ENCODE peak calls at places on chromosomes 12 and 14, in five cellular contexts. X is GM20000, B is gastrocnemius medialis, H is fibroblast of pulmonary artery, T is HFF-Myc. P is an unnamed sample.

GRCh38 chr14:105420976-105421674 is 1.5 kb downstream of the MTA1 start:
- DNase-seq in X (no peak), B (no peak), H (no peak), T (no peak), P (no peak)

GRCh38 chr12:129202109-129202814 is 349.0 kb downstream of the GLT1D1 start:
- DNase-seq in X (no peak), B (no peak), H (no peak), T (no peak), P (no peak)

GRCh38 chr14:97626088-97626487 is 828.9 kb downstream of the VRK1 start:
- DNase-seq in X (no peak), B (no peak), H (no peak), T (no peak), P (no peak)

GRCh38 chr14:100025111-100025510 is 40.1 kb upstream of the EVL start:
- DNase-seq in X (peak; percentile 52), B (peak; percentile 21), H (peak; percentile 50), T (no peak), P (peak; percentile 52)

GRCh38 chr14:92451755-92452154 is 61.8 kb upstream of the RIN3 start:
- DNase-seq in X (no peak), B (no peak), H (no peak), T (no peak), P (no peak)

GRCh38 chr14:97246648-97247047 is 449.5 kb downstream of the VRK1 start:
- DNase-seq in X (no peak), B (no peak), H (no peak), T (no peak), P (no peak)

GRCh38 chr14:22220427-22220826 is 368.6 kb downstream of the DAD1 start:
- DNase-seq in X (no peak), B (no peak), H (peak; percentile 18), T (no peak), P (peak; percentile 52)

GRCh38 chr14:65772901-65773574 is 360.5 kb downstream of the FUT8 start:
- DNase-seq in X (no peak), B (no peak), H (no peak), T (no peak), P (no peak)

GRCh38 chr12:50268482-50268881 is 14.8 kb downstream of the LIMA1 start:
- DNase-seq in X (no peak), B (no peak), H (no peak), T (no peak), P (no peak)

GRCh38 chr14:24338843-24339242 is 948 bp downstream of the RIPK3 start:
- DNase-seq in X (no peak), B (no peak), H (no peak), T (no peak), P (no peak)

GRCh38 chr14:46384611-46385010 is 267.0 kb downstream of the RPL10L start:
- DNase-seq in X (no peak), B (no peak), H (no peak), T (no peak), P (no peak)

GRCh38 chr14:97539389-97539786 is 742.2 kb downstream of the VRK1 start:
- DNase-seq in X (no peak), B (no peak), H (no peak), T (no peak), P (no peak)

GRCh38 chr12:6229823-6230222 is 29.6 kb downstream of the CD9 start:
- DNase-seq in X (no peak), B (peak; percentile 75), H (peak; percentile 60), T (peak; percentile 58), P (peak; percentile 78)

GRCh38 chr12:116380066-116380465 is 102.6 kb upstream of the MED13L start:
- DNase-seq in X (no peak), B (no peak), H (no peak), T (no peak), P (no peak)

GRCh38 chr12:89098390-89099102 is 253.8 kb downstream of the DUSP6 start:
- DNase-seq in X (no peak), B (no peak), H (peak; percentile 42), T (no peak), P (no peak)

GRCh38 chr14:72560331-72560730 is 333.6 kb downstream of the DPF3 start:
- DNase-seq in X (no peak), B (no peak), H (no peak), T (no peak), P (no peak)

GRCh38 chr12:117582135-117582784 is 220.8 kb upstream of the NOS1 start:
- DNase-seq in X (no peak), B (no peak), H (no peak), T (no peak), P (no peak)

GRCh38 chr14:96598332-96598928 is 96.2 kb downstream of the PAPOLA start:
- DNase-seq in X (no peak), B (no peak), H (no peak), T (no peak), P (no peak)

GRCh38 chr12:122003646-122004611 is 17.8 kb upstream of the BCL7A start:
- DNase-seq in X (peak; percentile 45), B (no peak), H (peak; percentile 13), T (peak; percentile 16), P (no peak)

GRCh38 chr12:64273527-64274403 is 51.7 kb upstream of the KICS2 start:
- DNase-seq in X (peak; percentile 25), B (no peak), H (peak; percentile 38), T (no peak), P (peak; percentile 62)

GRCh38 chr12:68686262-68686594 is 550 bp upstream of the NUP107 start:
- DNase-seq in X (no peak), B (no peak), H (no peak), T (no peak), P (no peak)

GRCh38 chr12:62715086-62715786 is 219.7 kb downstream of the PPM1H start:
- DNase-seq in X (no peak), B (no peak), H (no peak), T (no peak), P (no peak)

GRCh38 chr12:112166051-112167015 is 41.0 kb downstream of the TRAFD1 start:
- DNase-seq in X (no peak), B (peak; percentile 1), H (no peak), T (no peak), P (no peak)

GRCh38 chr14:63752449-63753169 is 24.7 kb upstream of the SGPP1 start:
- DNase-seq in X (no peak), B (no peak), H (peak; percentile 51), T (no peak), P (peak; percentile 20)

GRCh38 chr12:115541891-115542361 is 735.6 kb downstream of the MED13L start:
- DNase-seq in X (no peak), B (no peak), H (no peak), T (no peak), P (peak; percentile 19)

GRCh38 chr12:104463371-104463770 is 6.6 kb downstream of the CHST11 start:
- DNase-seq in X (no peak), B (no peak), H (no peak), T (no peak), P (no peak)

GRCh38 chr14:99272669-99273024 is 650 bp upstream of the BCL11B start:
- DNase-seq in X (no peak), B (no peak), H (no peak), T (no peak), P (peak; percentile 44)

GRCh38 chr12:106171117-106171750 is 32.5 kb upstream of the NUAK1 start:
- DNase-seq in X (no peak), B (no peak), H (no peak), T (no peak), P (no peak)

GRCh38 chr12:52636592-52637258 is 15.3 kb downstream of the KRT2 start:
- DNase-seq in X (no peak), B (no peak), H (no peak), T (no peak), P (no peak)

GRCh38 chr12:29768372-29768771 is 15.4 kb downstream of the TMTC1 start:
- DNase-seq in X (no peak), B (no peak), H (no peak), T (no peak), P (no peak)

GRCh38 chr12:15037091-15037723 is 64.4 kb downstream of the PDE6H start:
- DNase-seq in X (no peak), B (no peak), H (no peak), T (no peak), P (peak; percentile 80)
- TF ChIP-seq CTCF in X (no peak), B (no peak), H (no peak), T (no peak), P (no peak)

GRCh38 chr14:25381498-25381897 is 331.6 kb upstream of the STXBP6 start:
- DNase-seq in X (no peak), B (no peak), H (peak; percentile 3), T (no peak), P (no peak)
- TF ChIP-seq CTCF in X (no peak), B (no peak), H (peak; percentile 25), T (peak; percentile 30), P (no peak)

GRCh38 chr12:92987846-92988621 is 58.9 kb upstream of the EEA1 start:
- DNase-seq in X (peak; percentile 55), B (peak; percentile 36), H (no peak), T (no peak), P (no peak)
- TF ChIP-seq CTCF in X (no peak), B (no peak), H (no peak), T (no peak), P (no peak)

GRCh38 chr12:26113194-26113654 is 11.6 kb downstream of the BHLHE41 start:
- DNase-seq in X (no peak), B (peak; percentile 75), H (no peak), T (no peak), P (no peak)

GRCh38 chr12:26112703-26113147 is 12.1 kb downstream of the BHLHE41 start:
- DNase-seq in X (no peak), B (no peak), H (no peak), T (no peak), P (no peak)

GRCh38 chr12:26112232-26112631 is 12.6 kb downstream of the BHLHE41 start:
- DNase-seq in X (no peak), B (no peak), H (no peak), T (no peak), P (no peak)

GRCh38 chr12:26114720-26115406 is 10.0 kb downstream of the BHLHE41 start:
- DNase-seq in X (no peak), B (no peak), H (no peak), T (no peak), P (no peak)

GRCh38 chr12:26113853-26114719 is 10.8 kb downstream of the BHLHE41 start:
- DNase-seq in X (peak; percentile 89), B (peak; percentile 98), H (peak; percentile 92), T (no peak), P (peak; percentile 92)
- TF ChIP-seq CTCF in X (no peak), B (peak; percentile 53), H (peak; percentile 21), T (no peak), P (peak; percentile 49)

DNA sequence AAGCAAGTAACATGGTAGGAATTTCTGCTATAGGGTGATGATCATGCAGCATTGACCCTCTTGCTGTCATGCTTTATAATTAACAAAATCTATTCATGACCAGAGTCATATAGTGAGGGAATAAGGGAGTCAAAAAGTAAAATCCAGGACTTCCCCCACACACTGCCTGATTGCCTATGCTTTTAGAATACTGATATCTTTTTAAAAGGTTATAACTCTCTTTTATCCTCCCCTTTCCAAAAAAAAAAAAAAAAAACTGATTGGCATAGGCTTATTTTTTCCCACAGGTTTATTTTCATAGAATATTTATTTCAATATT is 51.4 kb downstream of the ZFP36L1 start:
- DNase-seq in X (no peak), B (no peak), H (no peak), T (no peak), P (no peak)
- TF ChIP-seq CTCF in X (no peak), B (no peak), H (no peak), T (no peak), P (no peak)

P was measured in epithelial cell of esophagus.